ENCODE peak calls at places on chromosomes 6 and 20, in eight cellular contexts. P is iPS DF 6.9, S is left lung, Q is fibroblast of lung, R is heart left ventricle, O is choroid plexus epithelial cell, C is endothelial cell of umbilical vein, M is skeletal muscle cell. V is an unnamed sample.

GRCh38 chr6:139490482-139490881 is 116.0 kb upstream of the CITED2 start:
- DNase-seq in O (peak), R (no peak), Q (no peak), M (no peak), S (no peak), C (peak), P (no peak), V (no peak)

GRCh38 chr6:169702640-169703246 is 817 bp downstream of the C6orf120 start:
- DNase-seq in S (peak), Q (no peak), P (no peak), O (no peak), R (peak), C (no peak), M (no peak), V (peak)

GRCh38 chr20:2955257-2955950 is 82.1 kb downstream of the PTPRA start:
- DNase-seq in O (peak), R (no peak), Q (no peak), M (no peak), C (no peak), P (no peak), S (no peak), V (no peak)

GRCh38 chr6:4693158-4693557 is 83.0 kb upstream of the CDYL start:
- DNase-seq in P (no peak), R (no peak), S (no peak), C (no peak), Q (no peak), O (no peak), M (no peak), V (no peak)

GRCh38 chr6:134517145-134517658 is 199.3 kb upstream of the SGK1 start:
- DNase-seq in O (peak), P (peak), Q (peak), M (peak), S (peak), C (peak), R (peak), V (peak)

GRCh38 chr20:38599410-38599882 is 2.2 kb upstream of the ARHGAP40 start:
- DNase-seq in P (no peak), R (peak), S (peak), Q (peak), M (no peak), C (no peak), O (peak), V (peak)

GRCh38 chr6:27157461-27158315 is 89.8 kb upstream of the PRSS16 start:
- DNase-seq in P (no peak), R (peak), M (no peak), O (peak), S (peak), C (peak), Q (peak), V (peak)

GRCh38 chr6:30885999-30886896 is 1.9 kb downstream of the DDR1 start:
- DNase-seq in M (peak), R (no peak), P (no peak), S (peak), C (no peak), Q (peak), O (peak), V (peak)

GRCh38 chr20:33443006-33443511 is 504 bp downstream of the SNTA1 start:
- DNase-seq in P (no peak), R (no peak), C (no peak), O (no peak), M (no peak), Q (no peak), S (peak), V (peak)

GRCh38 chr6:43163899-43164298 is 7.2 kb upstream of the SRF start:
- DNase-seq in M (no peak), Q (no peak), R (no peak), P (no peak), O (no peak), C (no peak), S (no peak), V (no peak)

GRCh38 chr20:17228624-17229061 is 1.8 kb downstream of the PCSK2 start:
- DNase-seq in R (peak), Q (no peak), S (peak), M (no peak), P (no peak), O (no peak), C (no peak), V (peak)

GRCh38 chr6:139568956-139569538 is 194.6 kb upstream of the CITED2 start:
- DNase-seq in O (peak), M (peak), P (no peak), C (peak), Q (peak), R (no peak), S (no peak), V (no peak)

GRCh38 chr20:36997121-36997520 is 45.6 kb upstream of the SAMHD1 start:
- DNase-seq in S (no peak), M (no peak), P (no peak), Q (no peak), C (no peak), R (no peak), O (no peak), V (no peak)
- H3K4me3 ChIP-seq in S (no peak), M (no peak), P (no peak), Q (no peak), C (no peak), R (no peak), O (no peak), V (no peak)

GRCh38 chr20:63037669-63038268 is 31.0 kb upstream of the BHLHE23 start:
- DNase-seq in P (no peak), M (no peak), R (peak), Q (no peak), S (no peak), C (no peak), O (no peak), V (no peak)
- H3K4me3 ChIP-seq in P (no peak), M (no peak), R (no peak), Q (no peak), S (no peak), C (no peak), O (no peak), V (no peak)

DNA sequence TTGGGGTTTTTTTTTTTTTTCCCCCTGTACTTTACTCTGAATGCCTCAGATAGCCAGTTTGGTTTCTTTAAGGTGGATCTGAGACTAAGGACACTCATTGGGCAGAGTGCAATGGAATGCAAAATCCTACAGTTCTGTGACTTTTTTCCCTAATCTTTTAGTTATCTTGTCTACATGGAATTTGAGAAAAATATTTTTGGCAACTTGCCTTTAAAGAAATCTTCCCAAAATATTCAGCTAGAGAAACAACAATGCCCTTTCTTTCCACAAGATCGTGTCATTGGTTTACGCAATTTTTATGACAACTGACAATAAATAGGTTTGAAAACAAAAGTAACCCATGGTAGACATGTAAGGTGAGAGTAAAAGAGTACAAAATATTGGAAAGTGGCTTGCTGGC is 171.7 kb upstream of the LAMP5 start:
- DNase-seq in Q (no peak), S (no peak), C (no peak), M (no peak), R (no peak), P (no peak), O (no peak), V (no peak)
- H3K4me3 ChIP-seq in Q (no peak), S (no peak), C (no peak), M (no peak), R (no peak), P (no peak), O (no peak), V (no peak)

DNA sequence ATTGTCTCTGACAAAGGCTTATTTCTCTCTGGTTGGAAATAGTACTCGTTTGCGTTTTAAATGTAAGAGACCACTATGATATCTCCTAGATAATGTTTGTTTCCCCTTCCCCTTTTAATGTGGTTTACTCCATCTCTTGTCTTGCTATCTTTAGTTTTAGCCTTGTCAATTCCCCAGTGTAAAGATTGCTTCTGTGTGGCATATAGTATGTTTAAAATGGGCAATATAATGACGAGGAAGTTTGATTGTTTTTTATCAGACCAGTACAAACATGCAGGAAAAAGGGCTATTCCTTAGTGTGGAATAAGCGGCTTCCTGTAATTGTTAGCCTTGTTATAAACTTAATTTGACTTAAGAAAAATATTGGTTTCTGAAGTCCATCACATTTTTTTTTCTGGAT is 3.1 kb downstream of the QKI start:
- DNase-seq in P (no peak), C (peak), R (no peak), Q (no peak), M (no peak), S (no peak), O (no peak), V (no peak)
- H3K4me3 ChIP-seq in P (no peak), C (peak), R (peak), Q (peak), M (peak), S (peak), O (peak), V (peak)

GRCh38 chr6:7173843-7174503 is 66.2 kb downstream of the RREB1 start:
- DNase-seq in S (no peak), Q (no peak), R (no peak), C (no peak), M (no peak), P (no peak), O (no peak), V (no peak)
- H3K4me3 ChIP-seq in S (no peak), Q (no peak), R (no peak), C (no peak), M (no peak), P (no peak), O (no peak), V (no peak)

GRCh38 chr6:161031721-161032495 is 40.3 kb downstream of the MAP3K4 start:
- DNase-seq in M (no peak), P (no peak), Q (peak), S (no peak), O (peak), C (peak), R (no peak), V (no peak)
- H3K4me3 ChIP-seq in M (no peak), P (no peak), Q (no peak), S (no peak), O (no peak), C (no peak), R (no peak), V (no peak)